ENCODE peak calls at places on chromosomes 5 and 9, in ten cellular contexts. I is WERI-Rb-1; O is aorta; Q is pancreas; Z is CD4-positive, alpha-beta memory T cell; R is T-helper 17 cell; T is IMR-90; N is gastrocnemius medialis; M is psoas muscle; P is AG04450. D is an unnamed sample.

GRCh38 chr5:14588758-14589543 is 7.4 kb downstream of the OTULINL start:
- DNase-seq in M (no peak), N (no peak), T (no peak), P (no peak), O (no peak), Q (no peak), Z (no peak), R (no peak), I (no peak), D (no peak)

GRCh38 chr9:77600810-77601209 is 47.3 kb downstream of the GNA14 start:
- DNase-seq in N (no peak), T (no peak), P (no peak), R (no peak), M (no peak), Q (no peak), I (no peak), O (no peak), Z (no peak), D (no peak)

GRCh38 chr9:81589819-81590218 is 99.5 kb downstream of the TLE1 start:
- DNase-seq in I (no peak), O (no peak), N (no peak), Z (no peak), P (no peak), M (no peak), T (no peak), Q (no peak), R (no peak), D (no peak)

GRCh38 chr9:70133253-70134208 is 89.9 kb downstream of the MAMDC2 start:
- DNase-seq in Q (no peak), M (no peak), R (no peak), N (no peak), I (peak; percentile 24), T (no peak), Z (no peak), O (no peak), P (no peak), D (no peak)

GRCh38 chr5:87210076-87210475 is 57.6 kb upstream of the RASA1 start:
- DNase-seq in I (no peak), T (peak; percentile 65), R (no peak), P (peak; percentile 7), Z (no peak), Q (no peak), N (no peak), M (no peak), O (no peak), D (no peak)

GRCh38 chr9:91347370-91347769 is 14.3 kb downstream of the AUH start:
- DNase-seq in R (no peak), N (no peak), T (no peak), Q (no peak), O (no peak), M (no peak), I (no peak), P (no peak), Z (no peak), D (no peak)

GRCh38 chr5:32842798-32843531 is 131.8 kb downstream of the NPR3 start:
- DNase-seq in M (no peak), Q (no peak), N (no peak), Z (no peak), O (no peak), I (no peak), R (no peak), P (no peak), T (no peak), D (no peak)

GRCh38 chr9:72826954-72827953 is 125.6 kb downstream of the ALDH1A1 start:
- DNase-seq in R (no peak), Z (no peak), T (no peak), O (no peak), I (no peak), M (no peak), N (no peak), Q (no peak), P (no peak), D (no peak)

GRCh38 chr9:111005711-111006482 is 32.4 kb downstream of the LPAR1 start:
- DNase-seq in Q (no peak), N (no peak), P (no peak), M (no peak), R (no peak), T (peak; percentile 50), Z (no peak), I (no peak), O (no peak), D (no peak)

DNA sequence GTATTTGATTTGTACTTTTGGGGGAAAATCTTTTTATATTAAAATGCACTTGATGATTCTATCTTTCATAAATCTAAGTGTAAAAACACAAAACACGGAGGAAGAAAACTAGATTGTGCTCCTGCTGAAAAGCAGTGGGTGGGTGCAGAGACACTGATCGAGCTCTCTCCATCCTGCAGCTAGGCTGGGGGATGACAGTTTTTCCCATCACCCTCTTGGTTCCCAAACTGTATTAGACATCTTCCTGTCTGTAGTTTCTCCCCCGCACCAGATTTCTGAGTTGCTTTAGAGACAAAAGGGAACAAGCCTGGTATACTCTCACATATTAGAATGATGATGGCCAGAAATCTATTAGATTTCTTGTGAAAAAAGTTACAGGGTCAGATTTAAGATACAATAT is 99.6 kb downstream of the FAM114A2 start:
- DNase-seq in Z (no peak), O (no peak), T (no peak), M (no peak), Q (no peak), P (no peak), R (no peak), I (no peak), N (no peak), D (no peak)
- H3K9me3 ChIP-seq in Z (peaks cover 9% of the 10 kb centered on the region), O (peaks cover 13% of the 10 kb centered on the region), T (peaks cover 23% of the 10 kb centered on the region), M (peaks cover 14% of the 10 kb centered on the region), Q (no peaks in the 10 kb centered on the region), P (peaks cover 7% of the 10 kb centered on the region), R (peaks cover 5% of the 10 kb centered on the region), I (peaks cover 21% of the 10 kb centered on the region), N (peaks cover 8% of the 10 kb centered on the region), D (peaks cover 94% of the 10 kb centered on the region)

GRCh38 chr5:179192891-179193470 is 132.8 kb downstream of the ZNF354C start:
- DNase-seq in O (peak; percentile 77), N (no peak), Q (no peak), Z (no peak), T (no peak), R (no peak), M (no peak), I (no peak), P (no peak), D (no peak)

GRCh38 chr5:179191506-179192184 is 131.5 kb downstream of the ZNF354C start:
- DNase-seq in O (peak; percentile 57), I (no peak), M (no peak), R (no peak), Z (no peak), P (no peak), N (no peak), T (no peak), Q (no peak), D (no peak)

GRCh38 chr5:179192185-179192890 is 132.2 kb downstream of the ZNF354C start:
- DNase-seq in P (no peak), T (no peak), R (no peak), I (peak; percentile 68), Z (no peak), M (no peak), Q (no peak), N (no peak), O (peak; percentile 57), D (no peak)

GRCh38 chr5:179188636-179189035 is 128.5 kb downstream of the ZNF354C start:
- DNase-seq in Q (no peak), O (peak; percentile 43), T (no peak), R (no peak), P (no peak), I (no peak), M (no peak), Z (no peak), N (no peak), D (no peak)

GRCh38 chr5:179190851-179191505 is 130.8 kb downstream of the ZNF354C start:
- DNase-seq in Q (no peak), P (no peak), I (no peak), Z (no peak), N (no peak), O (peak; percentile 63), T (no peak), R (no peak), M (no peak), D (no peak)
- H3K9me3 ChIP-seq in Q (no peaks in the 10 kb centered on the region), P (no peaks in the 10 kb centered on the region), I (no peaks in the 10 kb centered on the region), Z (no peaks in the 10 kb centered on the region), N (no peaks in the 10 kb centered on the region), O (no peaks in the 10 kb centered on the region), T (no peaks in the 10 kb centered on the region), R (no peaks in the 10 kb centered on the region), M (no peaks in the 10 kb centered on the region), D (no peaks in the 10 kb centered on the region)

DNA sequence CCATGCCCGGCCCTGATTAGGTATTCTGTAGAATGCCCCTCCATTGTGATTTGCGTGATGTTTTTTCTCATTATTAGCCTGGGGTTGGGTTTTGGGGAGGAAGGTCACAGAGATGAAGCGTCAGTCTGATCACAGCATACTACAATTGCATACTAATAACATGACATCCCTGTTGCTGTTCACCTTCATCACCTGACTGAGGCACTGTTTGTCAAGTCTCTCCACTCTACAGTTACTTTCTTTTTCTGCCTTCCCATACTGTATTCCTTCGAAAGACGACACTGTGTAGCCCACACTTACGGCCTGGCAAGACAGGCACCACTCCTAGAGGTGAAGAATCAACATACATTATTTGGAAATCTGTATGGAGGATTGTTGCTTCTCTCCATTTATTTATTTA is 5.5 kb downstream of the ZNF354C start:
- DNase-seq in T (no peak), R (no peak), N (no peak), P (no peak), Z (no peak), M (no peak), O (no peak), Q (no peak), I (no peak), D (no peak)
- H3K9me3 ChIP-seq in T (peaks cover 44% of the 10 kb centered on the region), R (peaks cover 13% of the 10 kb centered on the region), N (peaks cover 21% of the 10 kb centered on the region), P (peaks cover 74% of the 10 kb centered on the region), Z (peaks cover 12% of the 10 kb centered on the region), M (peaks cover 47% of the 10 kb centered on the region), O (peaks cover 19% of the 10 kb centered on the region), Q (no peaks in the 10 kb centered on the region), I (no peaks in the 10 kb centered on the region), D (peaks cover 77% of the 10 kb centered on the region)

GRCh38 chr5:167466992-167467391 is 824.5 kb upstream of the WWC1 start:
- DNase-seq in Q (no peak), P (no peak), T (no peak), O (no peak), I (no peak), Z (no peak), M (no peak), R (no peak), N (no peak), D (peak; percentile 61)

GRCh38 chr5:167458412-167458811 is 833.0 kb upstream of the WWC1 start:
- DNase-seq in R (no peak), M (no peak), N (no peak), Q (no peak), Z (no peak), P (no peak), O (no peak), I (no peak), T (no peak), D (no peak)

GRCh38 chr5:167460449-167461020 is 830.9 kb upstream of the WWC1 start:
- DNase-seq in I (no peak), N (no peak), Z (no peak), T (no peak), M (no peak), P (no peak), Q (no peak), R (no peak), O (no peak), D (no peak)

DNA sequence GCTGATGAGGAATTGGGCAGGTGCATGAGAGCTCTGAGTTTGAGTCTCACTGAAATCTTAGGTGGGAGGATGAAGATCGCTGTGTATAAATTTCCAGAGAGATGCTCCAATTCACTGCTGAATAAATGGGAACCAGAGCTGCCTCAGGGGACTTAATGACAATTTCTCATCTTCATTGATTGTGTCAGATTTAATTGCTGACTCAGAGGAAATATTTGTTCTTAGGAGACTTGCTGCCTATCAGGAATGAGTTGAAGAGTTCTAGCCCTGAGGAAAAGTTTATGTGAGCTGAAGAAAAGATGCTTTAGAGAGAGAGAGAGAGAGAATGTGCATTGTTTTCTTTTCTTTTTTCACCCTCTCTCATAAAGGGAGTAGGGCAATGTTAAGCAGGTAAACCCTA is 827.5 kb upstream of the WWC1 start:
- DNase-seq in R (no peak), P (no peak), O (no peak), T (no peak), I (no peak), N (no peak), Z (no peak), Q (no peak), M (no peak), D (no peak)
- H3K9me3 ChIP-seq in R (no peaks in the 10 kb centered on the region), P (peaks cover 2% of the 10 kb centered on the region), O (peaks cover 6% of the 10 kb centered on the region), T (peaks cover 2% of the 10 kb centered on the region), I (no peaks in the 10 kb centered on the region), N (no peaks in the 10 kb centered on the region), Z (no peaks in the 10 kb centered on the region), Q (no peaks in the 10 kb centered on the region), M (no peaks in the 10 kb centered on the region), D (peaks cover 9% of the 10 kb centered on the region)